ENCODE peak calls at places on chromosome 20, in seven cellular contexts. One of them, this sample, is unnamed.

GRCh38 chr20:48166082-48166835 is 381.0 kb upstream of the SULF2 start:
- DNase-seq in fibroblast of pulmonary artery: no peak
- DNase-seq in HCT116: no peak
- DNase-seq in mammary epithelial cell: no peak
- DNase-seq in AG09319: no peak
- DNase-seq in left lung: no peak
- DNase-seq in nephron progenitor cell: no peak
- DNase-seq in this sample: no peak

GRCh38 chr20:46128310-46129151 is 10.4 kb downstream of the CD40 start:
- DNase-seq in fibroblast of pulmonary artery: peak
- DNase-seq in HCT116: no peak
- DNase-seq in mammary epithelial cell: no peak
- DNase-seq in AG09319: no peak
- DNase-seq in left lung: no peak
- DNase-seq in nephron progenitor cell: peak
- DNase-seq in this sample: peak

GRCh38 chr20:37680420-37680819 is 13.4 kb upstream of the CTNNBL1 start:
- DNase-seq in fibroblast of pulmonary artery: no peak
- DNase-seq in HCT116: no peak
- DNase-seq in mammary epithelial cell: peak
- DNase-seq in AG09319: no peak
- DNase-seq in left lung: no peak
- DNase-seq in nephron progenitor cell: no peak
- DNase-seq in this sample: no peak

GRCh38 chr20:5044075-5044620 is 42.8 kb upstream of the SLC23A2 start:
- DNase-seq in fibroblast of pulmonary artery: no peak
- DNase-seq in HCT116: no peak
- DNase-seq in mammary epithelial cell: no peak
- DNase-seq in AG09319: no peak
- DNase-seq in left lung: no peak
- DNase-seq in nephron progenitor cell: no peak
- DNase-seq in this sample: no peak

GRCh38 chr20:48787861-48788375 is 39.9 kb downstream of the PREX1 start:
- DNase-seq in fibroblast of pulmonary artery: peak
- DNase-seq in HCT116: no peak
- DNase-seq in mammary epithelial cell: peak
- DNase-seq in AG09319: peak
- DNase-seq in left lung: no peak
- DNase-seq in nephron progenitor cell: no peak
- DNase-seq in this sample: no peak

GRCh38 chr20:1832634-1833033 is 62.6 kb upstream of the SIRPA start:
- DNase-seq in fibroblast of pulmonary artery: no peak
- DNase-seq in HCT116: no peak
- DNase-seq in mammary epithelial cell: no peak
- DNase-seq in AG09319: no peak
- DNase-seq in left lung: no peak
- DNase-seq in nephron progenitor cell: no peak
- DNase-seq in this sample: no peak

GRCh38 chr20:10603971-10604864 is 69.6 kb downstream of the JAG1 start:
- DNase-seq in fibroblast of pulmonary artery: peak
- DNase-seq in HCT116: peak
- DNase-seq in mammary epithelial cell: peak
- DNase-seq in AG09319: peak
- DNase-seq in left lung: no peak
- DNase-seq in nephron progenitor cell: no peak
- DNase-seq in this sample: peak

GRCh38 chr20:750801-751200 is 17.5 kb downstream of the SLC52A3 start:
- DNase-seq in fibroblast of pulmonary artery: no peak
- DNase-seq in HCT116: no peak
- DNase-seq in mammary epithelial cell: no peak
- DNase-seq in AG09319: no peak
- DNase-seq in left lung: no peak
- DNase-seq in nephron progenitor cell: no peak
- DNase-seq in this sample: no peak

GRCh38 chr20:13101701-13102100 is 92.9 kb downstream of the SPTLC3 start:
- DNase-seq in fibroblast of pulmonary artery: peak
- DNase-seq in HCT116: no peak
- DNase-seq in mammary epithelial cell: no peak
- DNase-seq in AG09319: no peak
- DNase-seq in left lung: no peak
- DNase-seq in nephron progenitor cell: no peak
- DNase-seq in this sample: no peak

GRCh38 chr20:31781945-31782344 is 37.2 kb upstream of the MYLK2 start:
- DNase-seq in fibroblast of pulmonary artery: no peak
- DNase-seq in HCT116: no peak
- DNase-seq in mammary epithelial cell: no peak
- DNase-seq in AG09319: no peak
- DNase-seq in left lung: no peak
- DNase-seq in nephron progenitor cell: no peak
- DNase-seq in this sample: no peak

GRCh38 chr20:45968081-45968671 is 3.8 kb downstream of the ZNF335 start:
- DNase-seq in fibroblast of pulmonary artery: no peak
- DNase-seq in HCT116: no peak
- DNase-seq in mammary epithelial cell: no peak
- DNase-seq in AG09319: no peak
- DNase-seq in left lung: no peak
- DNase-seq in nephron progenitor cell: no peak
- DNase-seq in this sample: no peak

DNA sequence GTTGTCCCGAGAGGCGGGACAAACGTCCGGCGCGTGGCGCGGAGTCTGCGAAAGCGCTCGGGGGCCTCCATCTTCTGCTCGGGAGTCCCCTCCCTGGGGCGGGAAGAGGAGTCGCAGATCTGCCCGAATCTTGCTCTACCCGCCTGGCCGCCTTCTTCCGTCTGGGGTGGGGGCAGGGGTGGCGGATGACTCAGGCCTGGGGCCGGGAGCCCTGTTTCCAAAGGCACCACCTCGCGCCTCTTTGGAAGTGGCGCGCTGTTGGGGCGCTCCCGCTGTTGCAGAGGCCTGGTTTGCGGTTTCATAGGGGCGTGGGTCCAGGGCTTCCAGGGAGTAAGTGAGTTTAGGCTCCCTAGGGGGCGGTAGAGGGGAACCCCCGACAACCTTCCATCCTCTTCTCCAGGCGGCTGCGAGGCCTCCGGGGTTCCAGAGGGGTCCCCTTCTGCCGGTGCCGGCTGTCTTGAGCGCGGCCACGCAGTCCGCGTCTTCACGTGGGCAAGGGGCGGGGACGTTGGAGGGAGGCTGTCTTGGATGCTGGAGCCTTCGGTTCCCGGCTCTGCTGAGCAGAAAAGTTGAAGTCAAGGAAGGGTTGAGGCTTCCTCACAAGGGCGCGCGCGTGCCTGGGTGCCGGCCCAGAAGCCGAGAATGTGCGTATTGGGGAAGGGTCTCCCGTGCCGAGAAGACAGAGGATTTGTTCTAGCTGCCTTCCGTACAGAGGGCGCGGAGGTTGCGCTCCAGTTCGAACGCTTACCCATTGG is 2.6 kb upstream of the TFAP2C start:
- DNase-seq in fibroblast of pulmonary artery: no peak
- DNase-seq in HCT116: peak
- DNase-seq in mammary epithelial cell: no peak
- DNase-seq in AG09319: no peak
- DNase-seq in left lung: peak
- DNase-seq in nephron progenitor cell: peak
- DNase-seq in this sample: peak
- TF ChIP-seq CTCF in fibroblast of pulmonary artery: peak
- TF ChIP-seq CTCF in HCT116: no peak
- TF ChIP-seq CTCF in mammary epithelial cell: no peak
- TF ChIP-seq CTCF in AG09319: peak
- TF ChIP-seq CTCF in left lung: no peak
- TF ChIP-seq CTCF in nephron progenitor cell: peak
- TF ChIP-seq CTCF in this sample: peak

GRCh38 chr20:21832442-21833152 is 127.1 kb downstream of the PAX1 start:
- DNase-seq in fibroblast of pulmonary artery: no peak
- DNase-seq in HCT116: no peak
- DNase-seq in mammary epithelial cell: no peak
- DNase-seq in AG09319: no peak
- DNase-seq in left lung: no peak
- DNase-seq in nephron progenitor cell: no peak
- DNase-seq in this sample: no peak
- TF ChIP-seq CTCF in fibroblast of pulmonary artery: no peak
- TF ChIP-seq CTCF in HCT116: no peak
- TF ChIP-seq CTCF in mammary epithelial cell: no peak
- TF ChIP-seq CTCF in AG09319: no peak
- TF ChIP-seq CTCF in left lung: no peak
- TF ChIP-seq CTCF in nephron progenitor cell: no peak
- TF ChIP-seq CTCF in this sample: no peak

DNA sequence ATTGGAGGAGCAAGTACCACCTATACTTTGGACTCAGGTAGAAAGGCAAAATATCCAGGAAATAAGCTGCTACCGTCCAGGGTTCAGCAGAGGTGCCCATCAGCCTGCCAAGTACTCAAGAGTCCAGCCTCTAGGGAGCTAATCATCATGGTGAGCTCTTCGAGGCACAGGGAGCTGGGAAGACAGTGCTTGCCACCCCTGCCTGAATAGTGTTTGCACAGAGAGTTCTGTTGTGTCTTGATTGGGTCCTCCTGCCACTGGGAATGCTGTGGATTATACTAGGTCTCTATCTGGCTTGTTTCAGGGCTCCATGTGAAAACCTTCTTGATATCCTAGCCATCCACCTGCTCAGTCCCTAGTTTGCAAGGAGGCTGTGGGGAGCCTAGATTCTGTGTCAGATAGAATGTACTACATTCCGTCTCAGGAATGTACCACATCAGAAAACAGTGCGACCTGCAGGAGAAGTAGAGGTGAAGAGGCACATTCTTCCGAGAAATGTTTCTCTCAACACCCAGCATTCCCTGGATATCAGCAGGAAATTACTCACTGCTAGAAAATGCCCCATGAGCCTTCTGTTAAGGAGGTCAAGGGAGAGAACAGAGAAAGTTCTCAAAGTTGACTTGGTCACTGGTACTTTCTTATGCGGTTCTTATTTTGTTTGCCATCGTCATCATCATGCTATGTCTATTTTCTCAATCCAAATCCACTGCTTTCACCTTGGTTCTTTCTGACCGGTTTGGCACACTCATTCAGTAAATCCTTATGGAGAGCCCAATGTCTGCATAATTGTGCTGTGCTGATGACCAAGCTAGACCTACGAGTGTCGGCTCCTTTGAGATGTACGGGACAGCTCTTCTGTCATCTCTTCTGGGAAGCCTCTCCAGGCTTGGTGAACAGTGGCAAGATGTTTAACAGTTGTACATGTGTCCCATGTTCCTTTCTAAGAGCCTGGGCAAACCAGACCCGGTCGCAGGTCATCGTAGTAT is 30.7 kb downstream of the PTPN1 start:
- DNase-seq in fibroblast of pulmonary artery: peak
- DNase-seq in HCT116: peak
- DNase-seq in mammary epithelial cell: peak
- DNase-seq in AG09319: no peak
- DNase-seq in left lung: no peak
- DNase-seq in nephron progenitor cell: no peak
- DNase-seq in this sample: no peak
- TF ChIP-seq CTCF in fibroblast of pulmonary artery: no peak
- TF ChIP-seq CTCF in HCT116: peak
- TF ChIP-seq CTCF in mammary epithelial cell: no peak
- TF ChIP-seq CTCF in AG09319: no peak
- TF ChIP-seq CTCF in left lung: no peak
- TF ChIP-seq CTCF in nephron progenitor cell: no peak
- TF ChIP-seq CTCF in this sample: no peak

DNA sequence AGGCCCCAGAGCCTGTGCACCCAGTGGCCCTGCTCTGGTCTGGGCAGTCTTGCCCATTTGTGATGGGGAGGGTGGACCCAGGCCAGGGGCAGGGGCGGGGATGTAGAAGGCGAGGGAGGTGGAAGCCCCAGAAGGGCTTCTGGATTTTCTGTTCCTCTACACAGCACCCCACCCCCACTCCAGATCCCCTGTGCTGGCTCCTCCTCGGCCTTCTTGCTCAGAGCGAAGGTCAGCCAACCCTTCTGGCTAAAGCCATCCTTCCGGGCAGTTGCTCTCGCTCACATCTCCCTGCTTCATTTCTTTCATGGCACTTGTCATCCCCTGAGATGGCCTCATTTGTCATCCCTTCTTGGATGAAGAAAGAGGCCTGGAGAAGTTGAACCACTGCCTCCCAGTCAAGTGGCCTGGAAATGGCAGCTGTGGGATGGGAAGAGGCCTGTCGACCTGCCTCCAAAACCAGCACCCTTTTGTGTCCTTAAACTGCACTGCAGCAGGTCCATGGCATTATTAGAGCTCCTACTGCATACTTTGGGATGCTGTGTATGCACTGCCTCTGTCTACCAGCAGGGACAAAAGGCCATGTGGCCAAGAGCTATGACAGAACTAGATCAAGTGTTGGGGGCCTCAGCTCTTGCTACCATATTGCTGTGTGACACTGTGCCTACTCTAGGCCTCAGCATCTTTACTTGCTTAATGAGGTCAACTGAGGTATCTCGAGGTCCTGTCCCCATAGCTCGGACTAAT is 19.9 kb downstream of the PEDS1 start:
- DNase-seq in fibroblast of pulmonary artery: no peak
- DNase-seq in HCT116: no peak
- DNase-seq in mammary epithelial cell: no peak
- DNase-seq in AG09319: no peak
- DNase-seq in left lung: no peak
- DNase-seq in nephron progenitor cell: no peak
- DNase-seq in this sample: no peak
- TF ChIP-seq CTCF in fibroblast of pulmonary artery: peak
- TF ChIP-seq CTCF in HCT116: no peak
- TF ChIP-seq CTCF in mammary epithelial cell: no peak
- TF ChIP-seq CTCF in AG09319: no peak
- TF ChIP-seq CTCF in left lung: no peak
- TF ChIP-seq CTCF in nephron progenitor cell: no peak
- TF ChIP-seq CTCF in this sample: peak

GRCh38 chr20:44093249-44093582 is 93.8 kb downstream of the JPH2 start:
- DNase-seq in fibroblast of pulmonary artery: no peak
- DNase-seq in HCT116: no peak
- DNase-seq in mammary epithelial cell: no peak
- DNase-seq in AG09319: no peak
- DNase-seq in left lung: no peak
- DNase-seq in nephron progenitor cell: no peak
- DNase-seq in this sample: no peak
- TF ChIP-seq CTCF in fibroblast of pulmonary artery: no peak
- TF ChIP-seq CTCF in HCT116: no peak
- TF ChIP-seq CTCF in mammary epithelial cell: no peak
- TF ChIP-seq CTCF in AG09319: no peak
- TF ChIP-seq CTCF in left lung: no peak
- TF ChIP-seq CTCF in nephron progenitor cell: no peak
- TF ChIP-seq CTCF in this sample: peak

GRCh38 chr20:24111858-24112257 is 123.3 kb upstream of the GGTLC1 start:
- DNase-seq in fibroblast of pulmonary artery: no peak
- DNase-seq in HCT116: no peak
- DNase-seq in mammary epithelial cell: no peak
- DNase-seq in AG09319: no peak
- DNase-seq in left lung: no peak
- DNase-seq in nephron progenitor cell: no peak
- DNase-seq in this sample: no peak
- TF ChIP-seq CTCF in fibroblast of pulmonary artery: no peak
- TF ChIP-seq CTCF in HCT116: no peak
- TF ChIP-seq CTCF in mammary epithelial cell: no peak
- TF ChIP-seq CTCF in AG09319: no peak
- TF ChIP-seq CTCF in left lung: no peak
- TF ChIP-seq CTCF in nephron progenitor cell: no peak
- TF ChIP-seq CTCF in this sample: no peak

DNA sequence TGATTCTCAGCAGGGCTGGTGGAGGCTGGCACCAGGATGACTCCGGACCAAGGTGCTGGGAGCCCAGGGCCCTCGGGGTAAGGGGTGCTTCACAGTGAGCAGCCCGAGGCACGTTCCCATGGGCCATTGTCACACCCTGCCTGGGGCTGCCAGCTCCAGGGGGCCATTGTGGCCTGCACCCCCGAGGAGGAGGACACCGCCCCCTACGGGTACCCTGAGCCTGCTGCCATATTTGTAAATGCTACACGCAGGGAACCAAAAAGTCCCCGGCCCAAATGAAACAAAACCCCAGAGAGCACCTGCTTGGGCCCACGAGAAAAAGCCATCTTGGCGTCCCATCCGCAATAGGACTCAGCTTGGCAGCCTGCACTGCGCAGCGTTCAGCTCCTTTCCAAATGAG is 64.7 kb upstream of the GATA5 start:
- DNase-seq in fibroblast of pulmonary artery: no peak
- DNase-seq in HCT116: no peak
- DNase-seq in mammary epithelial cell: no peak
- DNase-seq in AG09319: no peak
- DNase-seq in left lung: no peak
- DNase-seq in nephron progenitor cell: no peak
- DNase-seq in this sample: no peak
- TF ChIP-seq CTCF in fibroblast of pulmonary artery: no peak
- TF ChIP-seq CTCF in HCT116: no peak
- TF ChIP-seq CTCF in mammary epithelial cell: no peak
- TF ChIP-seq CTCF in AG09319: no peak
- TF ChIP-seq CTCF in left lung: no peak
- TF ChIP-seq CTCF in nephron progenitor cell: no peak
- TF ChIP-seq CTCF in this sample: no peak

This sample was measured in neural crest cell.